ENCODE peak calls at places on chromosomes 2 and 18, in four cellular contexts. K, G, R and B are unnamed samples.

GRCh38 chr2:100730290-100730868 is 89.6 kb upstream of the NPAS2 start:
- DNase-seq in K (peak), R (no peak), G (no peak), B (no peak)

GRCh38 chr2:6865346-6866238 is at the start of gene CMPK2:
- DNase-seq in G (peak), R (no peak), K (peak), B (no peak)

GRCh38 chr2:134173338-134174016 is 80.4 kb upstream of the MGAT5 start:
- DNase-seq in R (no peak), G (no peak), K (no peak), B (peak)

GRCh38 chr2:120866071-120866470 is 130.4 kb downstream of the GLI2 start:
- DNase-seq in K (no peak), R (no peak), G (peak), B (no peak)

GRCh38 chr2:61272421-61273070 is 110.6 kb downstream of the C2orf74 start:
- DNase-seq in K (no peak), R (no peak), G (no peak), B (no peak)

GRCh38 chr2:73415906-73416305 is 30.3 kb downstream of the ALMS1 start:
- DNase-seq in G (no peak), K (no peak), R (no peak), B (no peak)

GRCh38 chr18:79950440-79951341 is 762 bp downstream of the SLC66A2 start:
- DNase-seq in K (peak), R (no peak), G (peak), B (no peak)

GRCh38 chr2:171315781-171316180 is 118.0 kb downstream of the METTL8 start:
- DNase-seq in R (no peak), K (no peak), G (no peak), B (no peak)

GRCh38 chr18:48295586-48296311 is 113.4 kb downstream of the ZBTB7C start:
- DNase-seq in R (no peak), K (no peak), G (peak), B (no peak)

DNA sequence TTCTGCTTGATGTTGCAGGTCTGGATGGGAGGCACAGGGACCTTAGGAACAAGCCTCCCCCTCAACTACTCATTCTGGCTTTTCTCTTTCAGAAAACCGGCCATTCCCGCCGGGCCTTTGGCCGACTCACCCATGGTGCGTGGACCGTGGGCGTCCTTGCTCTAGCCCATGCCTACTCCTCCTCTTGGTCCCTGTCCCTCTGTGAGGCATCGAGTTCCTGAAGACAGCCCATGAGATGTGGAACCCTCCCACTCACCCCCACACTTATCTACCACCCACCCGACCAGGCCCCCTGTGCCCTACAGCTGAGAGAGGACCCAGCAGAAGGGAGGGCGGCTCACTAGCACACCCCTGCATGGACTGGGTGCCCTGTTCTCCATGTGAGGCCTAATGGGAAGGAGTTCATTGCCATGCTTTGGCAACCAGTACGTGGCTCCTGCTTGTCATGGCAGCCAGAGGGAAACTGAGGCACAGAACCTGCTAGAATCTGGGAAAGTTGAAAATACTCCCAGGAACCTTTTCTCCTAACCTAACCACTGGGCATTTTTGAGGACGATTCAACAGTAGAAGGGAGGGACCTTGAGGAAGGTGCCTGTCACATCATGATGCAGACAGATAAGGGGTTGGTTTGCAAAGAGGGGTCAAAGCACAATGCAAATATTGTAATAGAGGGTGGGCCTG is 8.5 kb downstream of the SPEG start:
- DNase-seq in G (no peak), R (no peak), K (no peak), B (no peak)
- H3K27ac ChIP-seq in G (no peak), R (no peak), K (peak), B (no peak)

DNA sequence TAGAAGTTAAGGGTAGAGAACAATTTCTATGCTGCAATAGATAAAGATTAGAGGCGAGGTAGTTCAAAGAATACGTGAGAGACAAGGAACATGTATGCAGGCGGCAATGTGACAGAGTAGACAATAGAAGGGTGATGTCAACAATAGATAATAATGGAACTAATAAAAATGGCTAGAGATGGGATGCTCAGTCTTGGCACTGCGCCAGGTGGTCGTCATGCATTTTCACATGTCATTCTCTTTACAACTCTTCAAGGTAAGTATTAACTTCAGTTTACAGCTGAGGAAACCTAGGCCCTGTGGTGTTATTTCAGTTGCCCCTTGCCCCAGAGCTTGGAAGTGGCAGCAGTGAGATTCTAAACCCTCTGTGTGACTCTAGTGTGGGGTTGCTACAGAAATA is 890.7 kb upstream of the CELF4 start:
- DNase-seq in G (no peak), K (no peak), R (no peak), B (no peak)
- H3K4me3 ChIP-seq in G (no peak), K (no peak), R (no peak), B (no peak)

DNA sequence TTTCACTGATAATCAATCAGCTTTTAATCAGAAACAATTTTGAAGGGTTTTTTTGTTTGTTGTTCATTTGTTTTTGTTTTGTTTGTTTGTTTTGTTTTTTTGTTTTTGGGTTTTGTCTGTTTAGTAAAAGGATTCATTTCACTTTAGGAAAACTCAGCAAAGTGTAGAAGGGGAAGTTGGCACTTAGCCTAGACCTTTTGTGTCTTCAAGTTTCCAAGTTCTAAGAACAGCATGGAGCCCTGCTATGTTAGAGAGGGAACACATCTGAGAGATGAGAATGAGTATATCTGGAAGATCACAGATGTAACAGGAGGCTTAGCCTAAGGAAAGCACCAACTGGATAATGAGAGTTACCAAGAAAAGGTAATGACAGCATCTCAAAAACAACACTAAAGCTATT is 501.5 kb downstream of the ERBB4 start:
- DNase-seq in G (no peak), K (no peak), R (no peak), B (no peak)
- TF ChIP-seq CTCF in G (no peak), K (no peak), R (no peak), B (no peak)

GRCh38 chr2:144082327-144082726 is 437.6 kb downstream of the ZEB2 start:
- DNase-seq in K (no peak), G (no peak), R (no peak), B (no peak)
- H3K27ac ChIP-seq in K (no peak), G (no peak), R (no peak), B (no peak)

GRCh38 chr18:11736656-11737055 is 47.6 kb downstream of the GNAL start:
- DNase-seq in K (no peak), G (no peak), R (no peak), B (no peak)

GRCh38 chr18:11729556-11729955 is 40.5 kb downstream of the GNAL start:
- DNase-seq in K (no peak), G (no peak), R (no peak), B (no peak)

GRCh38 chr18:11728247-11728646 is 39.2 kb downstream of the GNAL start:
- DNase-seq in K (no peak), G (no peak), R (no peak), B (no peak)

DNA sequence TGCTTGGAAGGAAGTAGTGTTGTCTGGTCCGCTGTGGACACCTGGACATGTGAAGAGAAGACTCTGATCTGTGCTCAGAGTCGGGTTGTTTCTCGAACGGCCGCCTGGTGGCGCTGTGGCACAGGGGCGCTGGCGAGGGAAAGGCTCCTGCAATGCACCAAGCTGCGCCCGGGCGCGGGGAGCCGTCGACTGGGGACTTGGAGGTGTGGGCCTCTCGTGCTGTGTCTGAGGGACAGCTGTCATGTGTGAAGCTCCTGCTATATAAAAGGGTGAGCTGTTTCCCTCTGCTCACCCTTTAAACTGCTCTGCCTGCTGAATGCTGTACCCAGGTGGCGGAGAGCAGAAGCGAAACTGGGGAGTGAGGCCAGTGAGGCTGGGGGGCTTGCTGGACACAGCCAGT is 44.0 kb downstream of the GNAL start:
- DNase-seq in K (peak), R (peak), G (peak), B (peak)
- H3K4me3 ChIP-seq in K (peak), R (peak), G (peak), B (peak)